ENCODE peak calls at places on chromosomes 7 and 10, in seven cellular contexts. Q is colonic mucosa, P is endothelial cell of umbilical vein, W is AG09319, M is WTC11, J is epithelial cell of esophagus, T is H9. F is an unnamed sample.
A peak's percentile ranks its signal among the peaks of the same experiment; 100 is the strongest.

GRCh38 chr7:23712368-23713284 is 2.6 kb downstream of the STK31 start:
- DNase-seq in Q (no peak), P (peak; percentile 58), W (peak; percentile 30), M (no peak), J (peak; percentile 69), T (no peak), F (no peak)

GRCh38 chr7:69510114-69510513 is 88.2 kb upstream of the AUTS2 start:
- DNase-seq in Q (no peak), P (no peak), W (no peak), M (no peak), J (no peak), T (no peak), F (no peak)

GRCh38 chr7:47293884-47294568 is 287.9 kb downstream of the TNS3 start:
- DNase-seq in Q (peak; percentile 33), P (no peak), W (no peak), M (no peak), J (no peak), T (no peak), F (no peak)

GRCh38 chr10:97195654-97196212 is 10.0 kb upstream of the SLIT1 start:
- DNase-seq in Q (no peak), P (no peak), W (no peak), M (no peak), J (no peak), T (no peak), F (no peak)

GRCh38 chr7:35025391-35025870 is 11.9 kb downstream of the DPY19L1 start:
- DNase-seq in Q (no peak), P (no peak), W (no peak), M (no peak), J (peak; percentile 32), T (no peak), F (no peak)

GRCh38 chr7:9981950-9982349 is 991.7 kb upstream of the PHF14 start:
- DNase-seq in Q (no peak), P (no peak), W (no peak), M (no peak), J (no peak), T (no peak), F (no peak)

GRCh38 chr10:80356563-80356999 is at the start of the genes DYDC1 and DYDC2:
- DNase-seq in Q (peak; percentile 45), P (no peak), W (no peak), M (peak; percentile 88), J (peak; percentile 56), T (peak; percentile 94), F (peak; percentile 84)

GRCh38 chr10:61733358-61733940 is 70.7 kb downstream of the CABCOCO1 start:
- DNase-seq in Q (no peak), P (peak; percentile 68), W (no peak), M (no peak), J (peak; percentile 58), T (no peak), F (peak; percentile 26)

GRCh38 chr10:50740351-50740688 is 584 bp downstream of the ASAH2B start:
- DNase-seq in Q (no peak), P (peak; percentile 69), W (peak; percentile 36), M (no peak), J (peak; percentile 64), T (no peak), F (no peak)

GRCh38 chr10:31757374-31757773 is 171.3 kb downstream of the ARHGAP12 start:
- DNase-seq in Q (no peak), P (no peak), W (no peak), M (no peak), J (no peak), T (no peak), F (no peak)

GRCh38 chr10:598415-599170 is 90.9 kb downstream of the DIP2C start:
- DNase-seq in Q (no peak), P (no peak), W (peak; percentile 87), M (no peak), J (no peak), T (peak; percentile 46), F (no peak)

DNA sequence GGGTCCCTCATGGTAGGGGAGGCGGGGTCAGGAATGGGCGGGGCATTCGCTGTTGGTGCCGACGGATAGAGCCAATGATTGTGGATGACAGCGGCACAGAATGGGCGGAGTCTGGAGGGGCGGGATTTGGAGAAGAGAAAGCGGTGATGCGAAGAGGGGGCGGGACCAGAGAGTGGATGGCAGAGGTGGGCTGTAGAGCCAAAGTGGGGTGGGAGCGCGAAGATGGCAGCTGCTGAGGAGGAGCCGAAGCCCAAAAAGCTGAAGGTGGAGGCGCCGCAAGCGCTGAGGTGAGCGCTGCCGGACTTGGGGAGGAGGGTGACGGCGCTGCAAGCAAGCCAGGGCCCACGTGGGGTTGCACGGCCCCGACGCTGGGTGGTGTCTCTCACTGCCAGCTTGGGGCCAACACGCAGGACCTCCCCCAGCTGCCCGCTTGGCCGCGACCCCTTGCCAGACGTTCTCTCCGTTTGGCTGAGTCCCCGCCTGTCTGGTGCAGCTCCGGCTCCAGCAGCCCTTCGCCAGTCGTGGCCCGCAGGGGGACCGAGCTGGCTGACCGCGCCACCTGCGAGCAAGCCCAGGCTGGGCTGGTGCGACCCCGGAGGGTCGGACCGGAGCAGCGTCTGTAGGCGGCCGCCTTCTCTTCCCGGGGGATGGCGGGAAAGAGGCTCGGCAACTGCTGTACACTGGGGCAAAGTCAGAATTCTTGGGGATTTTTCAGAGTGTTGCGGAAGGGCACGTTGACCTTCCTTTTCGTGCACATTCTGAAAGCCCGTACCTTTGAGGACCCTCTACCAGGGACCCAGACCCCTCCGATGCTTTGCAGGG is at the start of gene ADK:
- DNase-seq in Q (peak; percentile 100), P (peak; percentile 99), W (peak; percentile 92), M (peak; percentile 100), J (peak; percentile 98), T (peak; percentile 99), F (peak; percentile 100)
- TF ChIP-seq CTCF in Q (no peak), P (no peak), W (peak; percentile 34), M (no peak), J (no peak), T (peak; percentile 62), F (peak; percentile 44)

GRCh38 chr7:117829450-117829849 is 43.8 kb downstream of the CTTNBP2 start:
- DNase-seq in Q (no peak), P (no peak), W (no peak), M (no peak), J (no peak), T (no peak), F (no peak)

GRCh38 chr7:117830422-117830954 is 42.8 kb downstream of the CTTNBP2 start:
- DNase-seq in Q (no peak), P (no peak), W (no peak), M (no peak), J (no peak), T (no peak), F (no peak)

GRCh38 chr7:117839507-117839906 is 33.7 kb downstream of the CTTNBP2 start:
- DNase-seq in Q (no peak), P (no peak), W (no peak), M (no peak), J (no peak), T (no peak), F (no peak)

GRCh38 chr7:117837841-117838240 is 35.4 kb downstream of the CTTNBP2 start:
- DNase-seq in Q (no peak), P (no peak), W (no peak), M (no peak), J (peak; percentile 71), T (no peak), F (no peak)

GRCh38 chr7:117834983-117835664 is 38.1 kb downstream of the CTTNBP2 start:
- DNase-seq in Q (no peak), P (no peak), W (no peak), M (peak; percentile 22), J (no peak), T (peak; percentile 37), F (no peak)
- TF ChIP-seq CTCF in Q (no peak), P (no peak), W (no peak), M (no peak), J (no peak), T (peak; percentile 24), F (no peak)

GRCh38 chr10:6674282-6674681 is 94.2 kb upstream of the PRKCQ start:
- DNase-seq in Q (no peak), P (peak; percentile 10), W (no peak), M (no peak), J (no peak), T (no peak), F (no peak)

DNA sequence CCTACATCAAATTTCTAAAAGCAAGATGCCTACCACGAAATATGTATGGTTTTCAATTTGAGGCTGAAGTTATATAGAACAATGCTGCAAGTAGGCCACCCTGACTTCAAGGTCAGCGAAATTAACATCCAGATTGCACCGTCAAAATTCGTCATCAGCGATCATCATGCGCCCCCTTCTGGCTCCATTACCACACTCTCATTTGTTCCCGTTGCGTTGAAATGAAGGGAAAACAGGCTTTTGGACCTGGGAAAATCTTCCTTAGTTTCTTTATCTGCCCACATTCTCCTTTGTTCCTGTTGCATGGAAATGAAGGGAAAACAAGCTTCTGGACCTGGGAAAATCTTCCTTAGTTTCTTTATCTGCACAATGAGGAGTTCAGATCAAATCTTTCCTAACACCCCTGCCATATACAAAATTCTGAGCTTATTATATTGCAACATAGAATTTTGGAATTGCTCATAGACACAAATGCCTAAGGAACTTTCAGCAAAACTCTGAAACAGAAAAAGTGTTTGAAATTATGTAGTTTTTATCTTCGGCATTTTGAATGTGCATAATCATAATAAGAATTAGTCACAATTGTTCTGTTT is 98.2 kb upstream of the PRKCQ start:
- DNase-seq in Q (peak; percentile 62), P (peak; percentile 55), W (no peak), M (peak; percentile 70), J (peak; percentile 59), T (peak; percentile 66), F (peak; percentile 64)
- TF ChIP-seq CTCF in Q (peak; percentile 66), P (peak; percentile 77), W (peak; percentile 57), M (peak; percentile 68), J (peak; percentile 78), T (peak; percentile 88), F (peak; percentile 68)

GRCh38 chr7:82816272-82816671 is 346.4 kb downstream of the PCLO start:
- DNase-seq in Q (no peak), P (no peak), W (no peak), M (peak; percentile 38), J (no peak), T (no peak), F (no peak)
- TF ChIP-seq CTCF in Q (no peak), P (no peak), W (no peak), M (peak; percentile 27), J (peak; percentile 15), T (peak; percentile 56), F (no peak)

DNA sequence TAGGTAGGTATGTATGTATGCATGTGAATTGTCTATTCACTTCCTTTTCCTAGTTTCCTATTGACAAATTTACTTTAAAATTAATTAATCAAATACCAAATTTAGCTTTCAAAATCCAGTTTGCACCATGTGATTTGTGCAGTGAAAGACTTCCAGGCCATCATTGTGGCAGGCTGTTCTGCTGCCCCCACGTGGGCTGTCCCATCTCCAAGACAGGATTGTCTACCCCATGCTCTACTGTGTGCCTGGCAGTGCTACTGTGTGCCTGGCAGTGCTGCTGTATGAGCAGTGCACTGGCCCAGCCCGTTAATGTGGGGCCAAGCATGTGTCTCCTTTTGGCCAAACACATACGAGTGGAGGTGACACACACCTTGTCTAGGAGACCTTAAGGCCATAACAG is 374.8 kb downstream of the GFRA1 start:
- DNase-seq in Q (no peak), P (no peak), W (no peak), M (no peak), J (no peak), T (no peak), F (no peak)
- TF ChIP-seq CTCF in Q (no peak), P (no peak), W (no peak), M (no peak), J (no peak), T (no peak), F (no peak)

DNA sequence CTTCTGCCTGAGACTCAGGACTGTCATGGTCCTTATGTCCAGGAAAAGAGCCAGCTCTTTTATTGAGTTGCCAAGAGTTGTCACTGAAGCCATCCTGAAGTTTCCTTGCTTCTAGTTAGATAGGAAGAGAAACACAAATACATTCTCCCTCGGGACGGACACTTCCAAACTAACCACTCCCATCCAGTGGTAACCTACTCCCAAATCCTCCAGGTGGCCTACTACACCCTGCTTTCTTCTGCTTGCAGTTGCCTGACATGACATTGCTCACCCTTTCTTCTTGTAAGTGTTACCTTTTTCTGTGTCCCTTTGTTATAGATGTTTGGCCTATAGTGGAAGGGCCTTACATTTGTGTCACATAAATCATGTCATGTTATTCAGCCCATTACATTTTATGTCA is 346.8 kb downstream of the NRG3 start:
- DNase-seq in Q (no peak), P (no peak), W (no peak), M (no peak), J (no peak), T (peak; percentile 50), F (no peak)
- TF ChIP-seq CTCF in Q (no peak), P (no peak), W (no peak), M (no peak), J (no peak), T (peak; percentile 62), F (no peak)